ENCODE peak calls at places on chromosomes 5 and 9, in seven cellular contexts. One of them, this sample, is unnamed.

GRCh38 chr5:111454198-111454606 is 58.1 kb downstream of the STARD4 start:
- DNase-seq in aorta: no peak
- DNase-seq in ACHN: no peak
- DNase-seq in fibroblast of mammary gland: peak
- DNase-seq in activated effector memory CD4-positive, alpha-beta T cell treated with Interleukin-2 at 50 U/mL for 16 hours: no peak
- DNase-seq in fibroblast of villous mesenchyme: peak
- DNase-seq in stromal cell of bone marrow: no peak
- DNase-seq in this sample: peak

GRCh38 chr9:27474350-27474749 is 49.7 kb upstream of the IFNK start:
- DNase-seq in aorta: no peak
- DNase-seq in ACHN: no peak
- DNase-seq in fibroblast of mammary gland: no peak
- DNase-seq in activated effector memory CD4-positive, alpha-beta T cell treated with Interleukin-2 at 50 U/mL for 16 hours: no peak
- DNase-seq in fibroblast of villous mesenchyme: no peak
- DNase-seq in stromal cell of bone marrow: no peak
- DNase-seq in this sample: no peak

GRCh38 chr5:92944903-92945629 is 636.0 kb downstream of the NR2F1-AS1 start:
- DNase-seq in aorta: no peak
- DNase-seq in ACHN: no peak
- DNase-seq in fibroblast of mammary gland: peak
- DNase-seq in activated effector memory CD4-positive, alpha-beta T cell treated with Interleukin-2 at 50 U/mL for 16 hours: no peak
- DNase-seq in fibroblast of villous mesenchyme: peak
- DNase-seq in stromal cell of bone marrow: peak
- DNase-seq in this sample: peak

GRCh38 chr5:73298251-73299016 is 125.4 kb downstream of the TMEM174 start:
- DNase-seq in aorta: no peak
- DNase-seq in ACHN: no peak
- DNase-seq in fibroblast of mammary gland: no peak
- DNase-seq in activated effector memory CD4-positive, alpha-beta T cell treated with Interleukin-2 at 50 U/mL for 16 hours: no peak
- DNase-seq in fibroblast of villous mesenchyme: peak
- DNase-seq in stromal cell of bone marrow: no peak
- DNase-seq in this sample: no peak

GRCh38 chr9:75589497-75589896 is 301.0 kb upstream of the PCSK5 start:
- DNase-seq in aorta: no peak
- DNase-seq in ACHN: no peak
- DNase-seq in fibroblast of mammary gland: no peak
- DNase-seq in activated effector memory CD4-positive, alpha-beta T cell treated with Interleukin-2 at 50 U/mL for 16 hours: no peak
- DNase-seq in fibroblast of villous mesenchyme: no peak
- DNase-seq in stromal cell of bone marrow: no peak
- DNase-seq in this sample: no peak

GRCh38 chr9:90684776-90685175 is 42.2 kb upstream of the DIRAS2 start:
- DNase-seq in aorta: no peak
- DNase-seq in ACHN: no peak
- DNase-seq in fibroblast of mammary gland: no peak
- DNase-seq in activated effector memory CD4-positive, alpha-beta T cell treated with Interleukin-2 at 50 U/mL for 16 hours: no peak
- DNase-seq in fibroblast of villous mesenchyme: no peak
- DNase-seq in stromal cell of bone marrow: no peak
- DNase-seq in this sample: no peak

GRCh38 chr5:173498286-173498685 is 118.2 kb downstream of the BOD1 start:
- DNase-seq in aorta: no peak
- DNase-seq in ACHN: peak
- DNase-seq in fibroblast of mammary gland: peak
- DNase-seq in activated effector memory CD4-positive, alpha-beta T cell treated with Interleukin-2 at 50 U/mL for 16 hours: no peak
- DNase-seq in fibroblast of villous mesenchyme: peak
- DNase-seq in stromal cell of bone marrow: no peak
- DNase-seq in this sample: peak

GRCh38 chr5:125550237-125550636 is 803.8 kb upstream of the ZNF608 start:
- DNase-seq in aorta: no peak
- DNase-seq in ACHN: no peak
- DNase-seq in fibroblast of mammary gland: peak
- DNase-seq in activated effector memory CD4-positive, alpha-beta T cell treated with Interleukin-2 at 50 U/mL for 16 hours: no peak
- DNase-seq in fibroblast of villous mesenchyme: peak
- DNase-seq in stromal cell of bone marrow: peak
- DNase-seq in this sample: no peak

GRCh38 chr5:27241564-27242257 is 203.3 kb upstream of the CDH9 start:
- DNase-seq in aorta: no peak
- DNase-seq in ACHN: peak
- DNase-seq in fibroblast of mammary gland: peak
- DNase-seq in activated effector memory CD4-positive, alpha-beta T cell treated with Interleukin-2 at 50 U/mL for 16 hours: no peak
- DNase-seq in fibroblast of villous mesenchyme: peak
- DNase-seq in stromal cell of bone marrow: peak
- DNase-seq in this sample: no peak

GRCh38 chr5:180799194-180799593 is 3.4 kb downstream of the MGAT1 start:
- DNase-seq in aorta: no peak
- DNase-seq in ACHN: no peak
- DNase-seq in fibroblast of mammary gland: no peak
- DNase-seq in activated effector memory CD4-positive, alpha-beta T cell treated with Interleukin-2 at 50 U/mL for 16 hours: no peak
- DNase-seq in fibroblast of villous mesenchyme: no peak
- DNase-seq in stromal cell of bone marrow: no peak
- DNase-seq in this sample: no peak

GRCh38 chr5:175059687-175060194 is 335.4 kb downstream of the MSX2 start:
- DNase-seq in aorta: peak
- DNase-seq in ACHN: no peak
- DNase-seq in fibroblast of mammary gland: no peak
- DNase-seq in activated effector memory CD4-positive, alpha-beta T cell treated with Interleukin-2 at 50 U/mL for 16 hours: peak
- DNase-seq in fibroblast of villous mesenchyme: no peak
- DNase-seq in stromal cell of bone marrow: peak
- DNase-seq in this sample: no peak

GRCh38 chr9:131642496-131643083 is 97.3 kb downstream of the PRRT1B start:
- DNase-seq in aorta: no peak
- DNase-seq in ACHN: no peak
- DNase-seq in fibroblast of mammary gland: no peak
- DNase-seq in activated effector memory CD4-positive, alpha-beta T cell treated with Interleukin-2 at 50 U/mL for 16 hours: no peak
- DNase-seq in fibroblast of villous mesenchyme: no peak
- DNase-seq in stromal cell of bone marrow: no peak
- DNase-seq in this sample: no peak

GRCh38 chr9:137832830-137833590 is 44.6 kb upstream of the CACNA1B start:
- DNase-seq in aorta: no peak
- DNase-seq in ACHN: no peak
- DNase-seq in fibroblast of mammary gland: no peak
- DNase-seq in activated effector memory CD4-positive, alpha-beta T cell treated with Interleukin-2 at 50 U/mL for 16 hours: no peak
- DNase-seq in fibroblast of villous mesenchyme: no peak
- DNase-seq in stromal cell of bone marrow: no peak
- DNase-seq in this sample: peak

GRCh38 chr5:150639751-150640150 is 709 bp upstream of the SYNPO start:
- DNase-seq in aorta: peak
- DNase-seq in ACHN: no peak
- DNase-seq in fibroblast of mammary gland: no peak
- DNase-seq in activated effector memory CD4-positive, alpha-beta T cell treated with Interleukin-2 at 50 U/mL for 16 hours: no peak
- DNase-seq in fibroblast of villous mesenchyme: no peak
- DNase-seq in stromal cell of bone marrow: no peak
- DNase-seq in this sample: no peak

GRCh38 chr9:112819635-112820496 is 69.3 kb downstream of the SNX30 start:
- DNase-seq in aorta: peak
- DNase-seq in ACHN: peak
- DNase-seq in fibroblast of mammary gland: peak
- DNase-seq in activated effector memory CD4-positive, alpha-beta T cell treated with Interleukin-2 at 50 U/mL for 16 hours: no peak
- DNase-seq in fibroblast of villous mesenchyme: peak
- DNase-seq in stromal cell of bone marrow: peak
- DNase-seq in this sample: peak

GRCh38 chr5:55691265-55692105 is 20.6 kb downstream of the SLC38A9 start:
- DNase-seq in aorta: no peak
- DNase-seq in ACHN: peak
- DNase-seq in fibroblast of mammary gland: peak
- DNase-seq in activated effector memory CD4-positive, alpha-beta T cell treated with Interleukin-2 at 50 U/mL for 16 hours: no peak
- DNase-seq in fibroblast of villous mesenchyme: peak
- DNase-seq in stromal cell of bone marrow: no peak
- DNase-seq in this sample: peak

GRCh38 chr5:133944263-133945230 is 23.9 kb downstream of the C5orf15 start:
- DNase-seq in aorta: no peak
- DNase-seq in ACHN: peak
- DNase-seq in fibroblast of mammary gland: peak
- DNase-seq in activated effector memory CD4-positive, alpha-beta T cell treated with Interleukin-2 at 50 U/mL for 16 hours: no peak
- DNase-seq in fibroblast of villous mesenchyme: peak
- DNase-seq in stromal cell of bone marrow: no peak
- DNase-seq in this sample: no peak

GRCh38 chr5:24363789-24364534 is 280.8 kb downstream of the CDH10 start:
- DNase-seq in aorta: no peak
- DNase-seq in ACHN: no peak
- DNase-seq in fibroblast of mammary gland: no peak
- DNase-seq in activated effector memory CD4-positive, alpha-beta T cell treated with Interleukin-2 at 50 U/mL for 16 hours: no peak
- DNase-seq in fibroblast of villous mesenchyme: no peak
- DNase-seq in stromal cell of bone marrow: no peak
- DNase-seq in this sample: no peak

GRCh38 chr9:124493794-124494479 is 13.3 kb downstream of the NR5A1 start:
- DNase-seq in aorta: no peak
- DNase-seq in ACHN: no peak
- DNase-seq in fibroblast of mammary gland: no peak
- DNase-seq in activated effector memory CD4-positive, alpha-beta T cell treated with Interleukin-2 at 50 U/mL for 16 hours: no peak
- DNase-seq in fibroblast of villous mesenchyme: no peak
- DNase-seq in stromal cell of bone marrow: no peak
- DNase-seq in this sample: no peak

GRCh38 chr5:172493906-172494305 is 39.6 kb upstream of the SH3PXD2B start:
- DNase-seq in aorta: no peak
- DNase-seq in ACHN: no peak
- DNase-seq in fibroblast of mammary gland: no peak
- DNase-seq in activated effector memory CD4-positive, alpha-beta T cell treated with Interleukin-2 at 50 U/mL for 16 hours: no peak
- DNase-seq in fibroblast of villous mesenchyme: no peak
- DNase-seq in stromal cell of bone marrow: no peak
- DNase-seq in this sample: no peak

GRCh38 chr9:37575511-37575914 is 667 bp downstream of the FBXO10 start:
- DNase-seq in aorta: no peak
- DNase-seq in ACHN: no peak
- DNase-seq in fibroblast of mammary gland: no peak
- DNase-seq in activated effector memory CD4-positive, alpha-beta T cell treated with Interleukin-2 at 50 U/mL for 16 hours: no peak
- DNase-seq in fibroblast of villous mesenchyme: peak
- DNase-seq in stromal cell of bone marrow: no peak
- DNase-seq in this sample: no peak

GRCh38 chr5:33936381-33937016 is at the start of gene RXFP3:
- DNase-seq in aorta: peak
- DNase-seq in ACHN: no peak
- DNase-seq in fibroblast of mammary gland: peak
- DNase-seq in activated effector memory CD4-positive, alpha-beta T cell treated with Interleukin-2 at 50 U/mL for 16 hours: no peak
- DNase-seq in fibroblast of villous mesenchyme: no peak
- DNase-seq in stromal cell of bone marrow: no peak
- DNase-seq in this sample: peak

GRCh38 chr5:178284095-178284675 is 51.6 kb upstream of the PHYKPL start:
- DNase-seq in aorta: no peak
- DNase-seq in ACHN: peak
- DNase-seq in fibroblast of mammary gland: peak
- DNase-seq in activated effector memory CD4-positive, alpha-beta T cell treated with Interleukin-2 at 50 U/mL for 16 hours: no peak
- DNase-seq in fibroblast of villous mesenchyme: no peak
- DNase-seq in stromal cell of bone marrow: no peak
- DNase-seq in this sample: peak

GRCh38 chr9:98989036-98990000 is 45.6 kb downstream of the COL15A1 start:
- DNase-seq in aorta: peak
- DNase-seq in ACHN: peak
- DNase-seq in fibroblast of mammary gland: peak
- DNase-seq in activated effector memory CD4-positive, alpha-beta T cell treated with Interleukin-2 at 50 U/mL for 16 hours: no peak
- DNase-seq in fibroblast of villous mesenchyme: peak
- DNase-seq in stromal cell of bone marrow: peak
- DNase-seq in this sample: peak

This sample was measured in osteoblast.